ENCODE peak calls at places on chromosomes 1 and 21, in six cellular contexts. H, V, D, S, R and J are unnamed samples.

GRCh38 chr1:33080373-33080772 is 580 bp upstream of the AZIN2 start:
- DNase-seq in H (no peak), S (no peak), R (no peak), D (no peak), V (no peak), J (no peak)

GRCh38 chr1:239606850-239607400 is 220.6 kb downstream of the CHRM3 start:
- DNase-seq in V (no peak), H (no peak), R (no peak), S (no peak), D (no peak), J (no peak)

GRCh38 chr1:5598824-5599395 is 393.3 kb downstream of the NPHP4 start:
- DNase-seq in D (no peak), V (no peak), H (no peak), S (no peak), R (no peak), J (no peak)

GRCh38 chr1:218425647-218426342 is 80.7 kb downstream of the TGFB2 start:
- DNase-seq in S (no peak), H (no peak), R (peak; percentile 72), V (no peak), D (no peak), J (peak; percentile 75)

GRCh38 chr1:1756661-1757421 is 21.4 kb downstream of the NADK start:
- DNase-seq in S (no peak), V (no peak), R (no peak), H (no peak), D (no peak), J (no peak)

GRCh38 chr1:7679873-7680790 is 91.0 kb upstream of the VAMP3 start:
- DNase-seq in R (no peak), H (no peak), V (peak; percentile 75), D (peak; percentile 93), S (peak; percentile 63), J (peak; percentile 31)

GRCh38 chr1:117537291-117537920 is 68.4 kb upstream of the TENT5C start:
- DNase-seq in R (peak; percentile 36), V (peak; percentile 45), S (no peak), H (no peak), D (no peak), J (peak; percentile 1)

GRCh38 chr1:45148209-45148608 is 58.2 kb downstream of the ZSWIM5 start:
- DNase-seq in H (no peak), V (no peak), D (no peak), R (no peak), S (no peak), J (no peak)

GRCh38 chr1:81174811-81175476 is 625.8 kb upstream of the ADGRL2 start:
- DNase-seq in S (no peak), D (no peak), R (no peak), V (no peak), H (no peak), J (no peak)

GRCh38 chr1:160214481-160215140 is 9.4 kb downstream of the PEA15 start:
- DNase-seq in R (no peak), V (no peak), D (no peak), S (no peak), H (no peak), J (no peak)

GRCh38 chr1:243712890-243713425 is 137.1 kb downstream of the AKT3 start:
- DNase-seq in R (no peak), D (no peak), H (no peak), S (no peak), V (no peak), J (peak; percentile 24)

GRCh38 chr21:9739240-9739639 is 782.1 kb upstream of the TPTE start:
- DNase-seq in V (no peak), H (no peak), D (no peak), R (no peak), S (no peak), J (no peak)

GRCh38 chr1:12127206-12127810 is 39.5 kb upstream of the TNFRSF1B start:
- DNase-seq in H (no peak), S (no peak), V (no peak), D (no peak), R (no peak), J (no peak)

GRCh38 chr1:218498061-218498938 is 153.2 kb downstream of the TGFB2 start:
- DNase-seq in H (no peak), V (no peak), R (no peak), D (no peak), S (no peak), J (no peak)

GRCh38 chr1:22767862-22768261 is 57.2 kb downstream of the EPHB2 start:
- DNase-seq in V (no peak), S (no peak), D (no peak), H (no peak), R (no peak), J (no peak)

GRCh38 chr1:73673980-73674379 is 524.0 kb downstream of the LRRIQ3 start:
- DNase-seq in D (no peak), H (no peak), R (no peak), V (no peak), S (no peak), J (no peak)

GRCh38 chr1:235902638-235903542 is 36.2 kb upstream of the LYST start:
- DNase-seq in H (no peak), S (no peak), R (no peak), D (no peak), V (no peak), J (peak; percentile 89)

GRCh38 chr1:209585197-209585596 is 1.7 kb downstream of the CAMK1G start:
- DNase-seq in D (no peak), S (no peak), V (no peak), H (no peak), R (no peak), J (no peak)

GRCh38 chr1:91913018-91913417 is 27.1 kb upstream of the TGFBR3 start:
- DNase-seq in S (no peak), R (no peak), D (no peak), H (no peak), V (no peak), J (no peak)

GRCh38 chr1:30244801-30245200 is 478.6 kb downstream of the MATN1 start:
- DNase-seq in S (no peak), D (no peak), R (no peak), H (no peak), V (no peak), J (no peak)

GRCh38 chr1:158931055-158931737 is at the start of gene PYHIN1:
- DNase-seq in D (no peak), H (no peak), S (no peak), R (no peak), V (no peak), J (no peak)

GRCh38 chr1:30137001-30137400 is 586.4 kb downstream of the MATN1 start:
- DNase-seq in V (no peak), S (no peak), D (no peak), R (no peak), H (no peak), J (no peak)

GRCh38 chr1:12450090-12450764 is 167.8 kb downstream of the DHRS3 start:
- DNase-seq in S (no peak), R (no peak), H (no peak), D (no peak), V (no peak), J (no peak)

GRCh38 chr1:115156826-115157468 is 67.6 kb upstream of the TSPAN2 start:
- DNase-seq in D (no peak), H (no peak), V (no peak), S (no peak), R (no peak), J (no peak)

GRCh38 chr1:213720032-213720431 is 267.7 kb upstream of the PROX1 start:
- DNase-seq in V (no peak), H (no peak), D (no peak), S (no peak), R (no peak), J (no peak)
- TF ChIP-seq CHD2 in V (no peak), H (no peak), D (no peak), S (no peak), R (no peak), J (no peak)

GRCh38 chr1:59672851-59673574 is 141.7 kb upstream of the HOOK1 start:
- DNase-seq in R (peak; percentile 63), D (no peak), S (no peak), H (no peak), V (no peak), J (peak; percentile 2)
- TF ChIP-seq CHD2 in R (no peak), D (no peak), S (no peak), H (no peak), V (no peak), J (no peak)

GRCh38 chr1:62436039-62436465 is 797 bp upstream of the USP1 start:
- DNase-seq in H (no peak), S (peak; percentile 93), R (no peak), V (no peak), D (no peak), J (no peak)

GRCh38 chr1:62436466-62437272 is at the start of gene USP1:
- DNase-seq in D (peak; percentile 95), V (peak; percentile 95), H (peak; percentile 99), R (peak; percentile 100), S (peak; percentile 91), J (peak; percentile 84)

GRCh38 chr1:62438163-62438562 is 1.3 kb downstream of the USP1 start:
- DNase-seq in V (no peak), R (no peak), D (no peak), H (no peak), S (no peak), J (no peak)

GRCh38 chr1:62437273-62437945 is 560 bp downstream of the USP1 start:
- DNase-seq in H (no peak), D (no peak), R (no peak), S (no peak), V (no peak), J (no peak)

GRCh38 chr1:62439652-62440371 is 3.0 kb downstream of the USP1 start:
- DNase-seq in V (no peak), R (peak; percentile 43), S (no peak), H (peak; percentile 32), D (no peak), J (no peak)
- TF ChIP-seq CHD2 in V (no peak), R (no peak), S (no peak), H (no peak), D (no peak), J (no peak)

DNA sequence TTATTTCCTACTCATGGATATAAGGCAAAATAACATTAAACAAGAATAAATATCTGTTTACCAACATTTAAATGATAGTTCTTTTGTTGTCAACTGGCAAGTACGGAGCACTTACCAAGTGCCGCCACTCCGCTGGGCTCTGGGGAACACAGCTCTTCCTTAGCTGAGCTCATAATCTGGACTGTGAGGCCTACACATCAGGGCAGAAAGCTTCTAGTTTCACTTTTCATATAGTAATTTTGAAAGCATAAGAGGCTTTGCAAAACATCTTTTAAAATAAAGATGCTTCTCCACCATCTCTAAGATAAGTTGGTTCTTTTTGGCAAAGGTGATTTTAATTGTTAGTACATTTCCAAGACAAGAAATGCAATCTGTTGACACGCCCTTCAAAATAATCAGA is 239.6 kb upstream of the C1orf105 start:
- DNase-seq in R (no peak), D (no peak), V (no peak), S (no peak), H (peak; percentile 69), J (no peak)
- TF ChIP-seq CHD2 in R (no peak), D (no peak), V (no peak), S (no peak), H (no peak), J (no peak)